ENCODE peak calls at places on chromosomes 16 and 17, in ten cellular contexts. Z is RPMI8226; V is activated CD4-positive, CD25-positive, alpha-beta regulatory T cell treated with anti-CD3 and anti-CD28 coated beads, Interleukin-2, amount 50 U/mL, for 16 hours; L is AG10803; E is ecto neural progenitor cell; P is ureter; I is KBM-7; W is stromal cell of bone marrow; A is T-cell; X is activated T-cell treated with anti-CD3 and anti-CD28 coated beads, Interleukin-2, amount 50 U/mL, for 72 hours. B is an unnamed sample.
A peak's percentile ranks its signal among the peaks of the same experiment; 100 is the strongest.

GRCh38 chr17:31859487-31860008 is 504 bp upstream of the COPRS start:
- DNase-seq in P (no peak), Z (no peak), A (no peak), E (no peak), X (no peak), V (no peak), L (no peak), I (no peak), W (no peak), B (no peak)

GRCh38 chr17:66326476-66327047 is 24.1 kb downstream of the PRKCA start:
- DNase-seq in V (no peak), L (no peak), W (no peak), X (no peak), I (no peak), E (no peak), P (no peak), A (no peak), Z (no peak), B (no peak)

GRCh38 chr17:50266384-50267073 is 7.7 kb upstream of the TMEM92 start:
- DNase-seq in Z (no peak), E (peak; percentile 56), X (no peak), V (no peak), L (peak; percentile 86), P (peak; percentile 83), A (no peak), W (peak; percentile 67), I (no peak), B (peak; percentile 44)

GRCh38 chr17:73639322-73639721 is 4.9 kb downstream of the SDK2 start:
- DNase-seq in E (peak; percentile 45), Z (no peak), A (no peak), P (no peak), V (no peak), W (peak; percentile 26), L (no peak), I (no peak), X (no peak), B (no peak)

GRCh38 chr16:13896543-13897182 is 23.3 kb upstream of the ERCC4 start:
- DNase-seq in E (no peak), W (no peak), X (no peak), Z (peak; percentile 34), L (no peak), I (peak; percentile 5), A (no peak), V (no peak), P (no peak), B (no peak)

GRCh38 chr17:918102-918740 is 61.4 kb downstream of the NXN start:
- DNase-seq in E (no peak), I (no peak), X (no peak), V (no peak), W (no peak), L (peak; percentile 47), Z (no peak), A (no peak), P (no peak), B (no peak)

GRCh38 chr17:21513012-21513570 is 136.9 kb downstream of the KCNJ12 start:
- DNase-seq in P (peak; percentile 77), Z (peak; percentile 64), A (peak; percentile 61), L (peak; percentile 58), E (peak; percentile 92), X (peak; percentile 76), V (peak; percentile 65), W (peak; percentile 31), I (peak; percentile 76), B (no peak)

GRCh38 chr17:55410722-55411462 is 10.7 kb downstream of the MMD start:
- DNase-seq in V (no peak), E (no peak), Z (no peak), W (no peak), X (no peak), I (no peak), P (no peak), L (peak; percentile 42), A (no peak), B (no peak)

GRCh38 chr17:2090804-2091534 is 36.1 kb downstream of the HIC1 start:
- DNase-seq in Z (no peak), V (no peak), P (no peak), E (peak; percentile 67), A (no peak), L (peak; percentile 96), W (peak; percentile 89), I (no peak), X (no peak), B (peak; percentile 85)

GRCh38 chr16:31461201-31461920 is 2.1 kb downstream of the ARMC5 start:
- DNase-seq in X (no peak), I (no peak), E (no peak), A (no peak), W (no peak), L (no peak), P (no peak), Z (no peak), V (no peak), B (no peak)

GRCh38 chr17:13643196-13643595 is 41.5 kb upstream of the HS3ST3A1 start:
- DNase-seq in P (no peak), V (no peak), A (no peak), W (no peak), E (peak; percentile 60), X (no peak), I (no peak), L (no peak), Z (no peak), B (no peak)

GRCh38 chr17:5210853-5211252 is 19.2 kb upstream of the ZNF594 start:
- DNase-seq in Z (no peak), W (no peak), L (no peak), A (no peak), V (no peak), P (no peak), I (no peak), X (no peak), E (no peak), B (no peak)

GRCh38 chr17:42920922-42921321 is 20.3 kb downstream of the G6PC1 start:
- DNase-seq in V (no peak), Z (peak; percentile 47), P (no peak), I (no peak), A (no peak), E (no peak), L (no peak), W (no peak), X (no peak), B (no peak)

GRCh38 chr17:82103588-82104451 is 5.8 kb upstream of the FASN start:
- DNase-seq in X (no peak), L (no peak), W (no peak), I (no peak), P (peak; percentile 92), E (peak; percentile 91), Z (no peak), V (no peak), A (no peak), B (no peak)

GRCh38 chr16:2811703-2812471 is 5.2 kb upstream of the PRSS21 start:
- DNase-seq in I (no peak), L (no peak), E (peak; percentile 41), Z (no peak), P (no peak), A (no peak), V (no peak), X (no peak), W (no peak), B (no peak)

GRCh38 chr16:50977064-50977621 is 173.9 kb downstream of the SALL1 start:
- DNase-seq in Z (no peak), I (no peak), A (no peak), V (no peak), E (no peak), W (no peak), P (no peak), L (no peak), X (no peak), B (no peak)

GRCh38 chr16:80341242-80341641 is 199.6 kb upstream of the DYNLRB2 start:
- DNase-seq in A (no peak), E (peak; percentile 7), Z (no peak), I (no peak), X (no peak), L (no peak), W (no peak), V (no peak), P (no peak), B (no peak)

GRCh38 chr17:79834575-79835469 is 4.4 kb downstream of the CBX4 start:
- DNase-seq in X (peak; percentile 50), Z (no peak), P (no peak), E (peak; percentile 93), I (peak; percentile 46), V (no peak), A (peak; percentile 50), L (no peak), W (no peak), B (no peak)

GRCh38 chr16:62711797-62712196 is 675.6 kb upstream of the CDH8 start:
- DNase-seq in L (no peak), Z (peak; percentile 9), X (no peak), A (no peak), W (no peak), V (no peak), I (no peak), E (no peak), P (no peak), B (no peak)

GRCh38 chr16:80583466-80583865 is 42.7 kb downstream of the DYNLRB2 start:
- DNase-seq in W (no peak), E (no peak), L (peak; percentile 88), P (no peak), I (no peak), Z (peak; percentile 81), A (no peak), X (peak; percentile 76), V (no peak), B (peak; percentile 52)

GRCh38 chr17:67443931-67444597 is 67.0 kb downstream of the PITPNC1 start:
- DNase-seq in X (no peak), I (no peak), V (no peak), Z (no peak), W (peak; percentile 48), L (peak; percentile 87), P (no peak), A (no peak), E (no peak), B (peak; percentile 48)

GRCh38 chr17:69441179-69441578 is 26.7 kb downstream of the MAP2K6 start:
- DNase-seq in Z (no peak), L (no peak), X (no peak), E (no peak), I (no peak), A (no peak), W (no peak), P (no peak), V (no peak), B (no peak)

GRCh38 chr17:10394201-10394887 is 21.5 kb upstream of the MYH13 start:
- DNase-seq in I (no peak), W (no peak), Z (no peak), E (no peak), A (no peak), V (no peak), L (no peak), P (no peak), X (no peak), B (no peak)

GRCh38 chr16:71295950-71296349 is 6.7 kb upstream of the CMTR2 start:
- DNase-seq in I (no peak), Z (no peak), E (no peak), A (no peak), V (no peak), P (no peak), L (no peak), X (no peak), W (no peak), B (no peak)

GRCh38 chr17:15999974-16000827 is 577 bp downstream of the TTC19 start:
- DNase-seq in A (peak; percentile 19), I (peak; percentile 45), V (peak; percentile 1), L (peak; percentile 17), E (no peak), Z (peak; percentile 35), W (no peak), P (peak; percentile 46), X (peak; percentile 55), B (no peak)

GRCh38 chr16:56866955-56867830 is 2.2 kb downstream of the SLC12A3 start:
- DNase-seq in A (peak; percentile 32), E (no peak), X (peak; percentile 45), W (peak; percentile 55), I (peak; percentile 64), P (no peak), Z (peak; percentile 75), L (peak; percentile 75), V (peak; percentile 7), B (no peak)

GRCh38 chr16:73231969-73232554 is 184.1 kb upstream of the ZFHX3 start:
- DNase-seq in E (no peak), I (no peak), P (no peak), L (no peak), Z (no peak), V (no peak), X (no peak), A (no peak), W (no peak), B (no peak)

GRCh38 chr17:42655528-42655927 is 3.6 kb upstream of the TUBG2 start:
- DNase-seq in E (no peak), V (no peak), W (no peak), X (no peak), Z (no peak), P (no peak), A (no peak), L (peak; percentile 63), I (no peak), B (peak; percentile 35)

B was measured in GM04503.